ENCODE peak calls at places on chromosomes 6 and 20, in six cellular contexts. L is Caki2, B is heart right ventricle, W is HCT116, F is sciatic nerve, D is hippocampal formation. H is an unnamed sample.

GRCh38 chr6:11973238-11973637 is 38.9 kb upstream of the HIVEP1 start:
- DNase-seq in L (no peak), B (no peak), W (no peak), F (no peak), D (no peak), H (no peak)

GRCh38 chr6:134041093-134041492 is 11.3 kb downstream of the SLC2A12 start:
- DNase-seq in L (peak; percentile 40), B (no peak), W (peak; percentile 35), F (no peak), D (no peak), H (no peak)

GRCh38 chr6:147922764-147923163 is 414.3 kb downstream of the SAMD5 start:
- DNase-seq in L (no peak), B (no peak), W (no peak), F (no peak), D (no peak), H (no peak)

GRCh38 chr20:3934628-3935027 is 45.4 kb downstream of the PANK2 start:
- DNase-seq in L (no peak), B (no peak), W (no peak), F (no peak), D (no peak), H (no peak)

GRCh38 chr6:96186094-96186493 is 170.3 kb downstream of the FUT9 start:
- DNase-seq in L (no peak), B (no peak), W (no peak), F (no peak), D (no peak), H (no peak)

GRCh38 chr6:6614096-6614964 is 25.8 kb downstream of the LY86 start:
- DNase-seq in L (no peak), B (no peak), W (no peak), F (no peak), D (no peak), H (no peak)

GRCh38 chr6:125584468-125584939 is 164.9 kb upstream of the HEY2 start:
- DNase-seq in L (peak; percentile 88), B (peak; percentile 44), W (no peak), F (no peak), D (peak; percentile 68), H (no peak)

GRCh38 chr6:48016027-48016755 is 94.8 kb downstream of the PTCHD4 start:
- DNase-seq in L (no peak), B (no peak), W (no peak), F (no peak), D (no peak), H (no peak)

GRCh38 chr6:127547215-127547614 is 28.1 kb upstream of the MTCL3 start:
- DNase-seq in L (no peak), B (no peak), W (no peak), F (no peak), D (no peak), H (no peak)

GRCh38 chr20:40860487-40860902 is 168.1 kb upstream of the TOP1 start:
- DNase-seq in L (no peak), B (no peak), W (peak; percentile 85), F (no peak), D (no peak), H (no peak)

GRCh38 chr20:45783656-45784294 is 7.9 kb downstream of the WFDC3 start:
- DNase-seq in L (no peak), B (peak; percentile 56), W (no peak), F (no peak), D (peak; percentile 28), H (peak; percentile 64)

GRCh38 chr6:96391776-96392175 is 129.8 kb upstream of the UFL1 start:
- DNase-seq in L (no peak), B (no peak), W (no peak), F (no peak), D (peak; percentile 40), H (peak; percentile 11)

GRCh38 chr6:146598785-146599405 is at the start of gene ADGB:
- DNase-seq in L (no peak), B (peak; percentile 72), W (no peak), F (peak; percentile 73), D (peak; percentile 39), H (peak; percentile 59)

GRCh38 chr20:35248641-35249475 is 22.4 kb downstream of the MMP24 start:
- DNase-seq in L (no peak), B (no peak), W (no peak), F (no peak), D (no peak), H (no peak)